ENCODE peak calls at places on chromosome 18, in six cellular contexts. A is NCI-H1694, N is T-helper 9 cell, M is NCI-H510A treated with DMSO at 0.1 percent for 48 hours, C is AG08395, X is EL. S is an unnamed sample.

GRCh38 chr18:48356151-48356745 is 52.9 kb downstream of the ZBTB7C start:
- DNase-seq in A (no peak), N (no peak), M (no peak), C (no peak), X (no peak), S (no peak)

GRCh38 chr18:39523281-39523680 is 1957.7 kb upstream of the CELF4 start:
- DNase-seq in A (no peak), N (no peak), M (no peak), C (peak; percentile 22), X (peak; percentile 65), S (peak; percentile 6)

GRCh38 chr18:47754311-47755101 is 176.0 kb downstream of the SMAD2 start:
- DNase-seq in A (peak; percentile 53), N (peak; percentile 55), M (peak; percentile 72), C (peak; percentile 17), X (peak; percentile 25), S (peak; percentile 12)

GRCh38 chr18:32930695-32931301 is 158.0 kb upstream of the KLHL14 start:
- DNase-seq in A (no peak), N (no peak), M (peak; percentile 86), C (peak; percentile 6), X (no peak), S (peak; percentile 21)

GRCh38 chr18:24530630-24531111 is 70.2 kb downstream of the HRH4 start:
- DNase-seq in A (no peak), N (no peak), M (peak; percentile 43), C (peak; percentile 43), X (peak; percentile 60), S (peak; percentile 30)

GRCh38 chr18:24118750-24119577 is 19.9 kb upstream of the CABYR start:
- DNase-seq in A (peak; percentile 64), N (peak; percentile 76), M (peak; percentile 64), C (peak; percentile 61), X (peak; percentile 73), S (peak; percentile 86)

GRCh38 chr18:61475931-61476330 is 142.7 kb downstream of the CDH20 start:
- DNase-seq in A (no peak), N (no peak), M (no peak), C (no peak), X (peak; percentile 17), S (no peak)

GRCh38 chr18:58335821-58336220 is 291.8 kb downstream of the NEDD4L start:
- DNase-seq in A (no peak), N (no peak), M (no peak), C (peak; percentile 24), X (no peak), S (no peak)

GRCh38 chr18:54958711-54959625 is at the start of gene CCDC68:
- DNase-seq in A (no peak), N (no peak), M (peak; percentile 59), C (no peak), X (peak; percentile 34), S (peak; percentile 87)

GRCh38 chr18:47531759-47532158 is 280.3 kb upstream of the SKOR2 start:
- DNase-seq in A (no peak), N (no peak), M (no peak), C (no peak), X (no peak), S (no peak)

GRCh38 chr18:77082316-77082715 is 50.3 kb downstream of the MBP start:
- DNase-seq in A (no peak), N (no peak), M (no peak), C (no peak), X (no peak), S (no peak)

GRCh38 chr18:2027026-2027425 is 544.3 kb downstream of the METTL4 start:
- DNase-seq in A (no peak), N (no peak), M (no peak), C (no peak), X (no peak), S (no peak)

GRCh38 chr18:4035521-4035920 is 419.6 kb downstream of the DLGAP1 start:
- DNase-seq in A (no peak), N (no peak), M (peak; percentile 11), C (no peak), X (no peak), S (no peak)

S was measured in small intestine.